ENCODE peak calls at places on chromosomes 12 and 14, in five cellular contexts. One of them, this sample, is unnamed.

GRCh38 chr12:109386079-109386473 is 38.4 kb downstream of the MYO1H start:
- DNase-seq in stimulated activated CD8-positive, alpha-beta memory T cell treated with anti-CD3 and anti-CD28 coated beads, Interleukin-2, amount 100 ng/mL, for 1 hour: no peak
- DNase-seq in AG09309: no peak
- DNase-seq in GM12865: no peak
- DNase-seq in cardiac fibroblast: no peak
- DNase-seq in this sample: no peak

GRCh38 chr12:104263580-104264358 is 39.8 kb upstream of the EID3 start:
- DNase-seq in cardiac fibroblast: peak
- DNase-seq in stimulated activated CD8-positive, alpha-beta memory T cell treated with anti-CD3 and anti-CD28 coated beads, Interleukin-2, amount 100 ng/mL, for 1 hour: no peak
- DNase-seq in AG09309: peak
- DNase-seq in GM12865: no peak
- DNase-seq in this sample: peak

GRCh38 chr12:93146278-93146939 is 217.3 kb upstream of the EEA1 start:
- DNase-seq in AG09309: no peak
- DNase-seq in GM12865: no peak
- DNase-seq in stimulated activated CD8-positive, alpha-beta memory T cell treated with anti-CD3 and anti-CD28 coated beads, Interleukin-2, amount 100 ng/mL, for 1 hour: no peak
- DNase-seq in cardiac fibroblast: peak
- DNase-seq in this sample: no peak

GRCh38 chr12:8078400-8078799 is 3.7 kb upstream of the NECAP1 start:
- DNase-seq in stimulated activated CD8-positive, alpha-beta memory T cell treated with anti-CD3 and anti-CD28 coated beads, Interleukin-2, amount 100 ng/mL, for 1 hour: peak
- DNase-seq in AG09309: peak
- DNase-seq in GM12865: peak
- DNase-seq in cardiac fibroblast: peak
- DNase-seq in this sample: no peak

GRCh38 chr12:50642035-50642451 is 121.9 kb upstream of the ATF1 start:
- DNase-seq in AG09309: no peak
- DNase-seq in GM12865: no peak
- DNase-seq in stimulated activated CD8-positive, alpha-beta memory T cell treated with anti-CD3 and anti-CD28 coated beads, Interleukin-2, amount 100 ng/mL, for 1 hour: no peak
- DNase-seq in cardiac fibroblast: peak
- DNase-seq in this sample: no peak

GRCh38 chr12:92502417-92503028 is 200.3 kb upstream of the PLEKHG7 start:
- DNase-seq in GM12865: peak
- DNase-seq in cardiac fibroblast: peak
- DNase-seq in AG09309: no peak
- DNase-seq in stimulated activated CD8-positive, alpha-beta memory T cell treated with anti-CD3 and anti-CD28 coated beads, Interleukin-2, amount 100 ng/mL, for 1 hour: no peak
- DNase-seq in this sample: no peak

GRCh38 chr12:77947326-77947725 is 116.6 kb downstream of the NAV3 start:
- DNase-seq in cardiac fibroblast: peak
- DNase-seq in stimulated activated CD8-positive, alpha-beta memory T cell treated with anti-CD3 and anti-CD28 coated beads, Interleukin-2, amount 100 ng/mL, for 1 hour: no peak
- DNase-seq in GM12865: no peak
- DNase-seq in AG09309: no peak
- DNase-seq in this sample: no peak

GRCh38 chr12:104957388-104958008 is 592 bp downstream of the SLC41A2 start:
- DNase-seq in GM12865: peak
- DNase-seq in stimulated activated CD8-positive, alpha-beta memory T cell treated with anti-CD3 and anti-CD28 coated beads, Interleukin-2, amount 100 ng/mL, for 1 hour: peak
- DNase-seq in cardiac fibroblast: no peak
- DNase-seq in AG09309: no peak
- DNase-seq in this sample: no peak

GRCh38 chr14:63952933-63953437 is 100.2 kb downstream of the SYNE2 start:
- DNase-seq in stimulated activated CD8-positive, alpha-beta memory T cell treated with anti-CD3 and anti-CD28 coated beads, Interleukin-2, amount 100 ng/mL, for 1 hour: no peak
- DNase-seq in AG09309: peak
- DNase-seq in cardiac fibroblast: peak
- DNase-seq in GM12865: no peak
- DNase-seq in this sample: peak

GRCh38 chr12:94244165-94245133 is 96.1 kb downstream of the PLXNC1 start:
- DNase-seq in cardiac fibroblast: no peak
- DNase-seq in stimulated activated CD8-positive, alpha-beta memory T cell treated with anti-CD3 and anti-CD28 coated beads, Interleukin-2, amount 100 ng/mL, for 1 hour: peak
- DNase-seq in GM12865: peak
- DNase-seq in AG09309: no peak
- DNase-seq in this sample: no peak

GRCh38 chr14:88868558-88869159 is 44.2 kb downstream of the TTC8 start:
- DNase-seq in stimulated activated CD8-positive, alpha-beta memory T cell treated with anti-CD3 and anti-CD28 coated beads, Interleukin-2, amount 100 ng/mL, for 1 hour: no peak
- DNase-seq in cardiac fibroblast: peak
- DNase-seq in AG09309: no peak
- DNase-seq in GM12865: peak
- DNase-seq in this sample: no peak

GRCh38 chr12:80156306-80156705 is 57.0 kb downstream of the OTOGL start:
- DNase-seq in GM12865: no peak
- DNase-seq in cardiac fibroblast: no peak
- DNase-seq in AG09309: no peak
- DNase-seq in stimulated activated CD8-positive, alpha-beta memory T cell treated with anti-CD3 and anti-CD28 coated beads, Interleukin-2, amount 100 ng/mL, for 1 hour: no peak
- DNase-seq in this sample: no peak

GRCh38 chr14:105458010-105458409 is 16.6 kb upstream of the CRIP2 start:
- DNase-seq in stimulated activated CD8-positive, alpha-beta memory T cell treated with anti-CD3 and anti-CD28 coated beads, Interleukin-2, amount 100 ng/mL, for 1 hour: no peak
- DNase-seq in AG09309: no peak
- DNase-seq in GM12865: no peak
- DNase-seq in cardiac fibroblast: no peak
- DNase-seq in this sample: no peak

GRCh38 chr12:20917269-20917668 is 106.8 kb downstream of the SLCO1B3 start:
- DNase-seq in AG09309: no peak
- DNase-seq in GM12865: no peak
- DNase-seq in cardiac fibroblast: no peak
- DNase-seq in stimulated activated CD8-positive, alpha-beta memory T cell treated with anti-CD3 and anti-CD28 coated beads, Interleukin-2, amount 100 ng/mL, for 1 hour: no peak
- DNase-seq in this sample: no peak

GRCh38 chr14:50768693-50769092 is 62.3 kb downstream of the NIN start:
- DNase-seq in stimulated activated CD8-positive, alpha-beta memory T cell treated with anti-CD3 and anti-CD28 coated beads, Interleukin-2, amount 100 ng/mL, for 1 hour: no peak
- DNase-seq in cardiac fibroblast: peak
- DNase-seq in AG09309: no peak
- DNase-seq in GM12865: no peak
- DNase-seq in this sample: no peak

GRCh38 chr14:75015496-75015895 is 12.8 kb downstream of the EIF2B2 start:
- DNase-seq in stimulated activated CD8-positive, alpha-beta memory T cell treated with anti-CD3 and anti-CD28 coated beads, Interleukin-2, amount 100 ng/mL, for 1 hour: no peak
- DNase-seq in GM12865: no peak
- DNase-seq in cardiac fibroblast: no peak
- DNase-seq in AG09309: no peak
- DNase-seq in this sample: no peak

GRCh38 chr14:21385170-21385904 is 1.5 kb upstream of the SUPT16H start:
- DNase-seq in stimulated activated CD8-positive, alpha-beta memory T cell treated with anti-CD3 and anti-CD28 coated beads, Interleukin-2, amount 100 ng/mL, for 1 hour: no peak
- DNase-seq in AG09309: no peak
- DNase-seq in GM12865: peak
- DNase-seq in cardiac fibroblast: no peak
- DNase-seq in this sample: no peak

GRCh38 chr14:81737938-81738337 is 204.3 kb upstream of the SEL1L start:
- DNase-seq in stimulated activated CD8-positive, alpha-beta memory T cell treated with anti-CD3 and anti-CD28 coated beads, Interleukin-2, amount 100 ng/mL, for 1 hour: no peak
- DNase-seq in AG09309: no peak
- DNase-seq in cardiac fibroblast: no peak
- DNase-seq in GM12865: no peak
- DNase-seq in this sample: no peak

GRCh38 chr14:69547701-69548348 is 26.8 kb downstream of the CCDC177 start:
- DNase-seq in AG09309: no peak
- DNase-seq in cardiac fibroblast: peak
- DNase-seq in stimulated activated CD8-positive, alpha-beta memory T cell treated with anti-CD3 and anti-CD28 coated beads, Interleukin-2, amount 100 ng/mL, for 1 hour: no peak
- DNase-seq in GM12865: no peak
- DNase-seq in this sample: no peak

GRCh38 chr12:96876966-96877365 is 30.1 kb upstream of the NEDD1 start:
- DNase-seq in GM12865: no peak
- DNase-seq in AG09309: no peak
- DNase-seq in cardiac fibroblast: peak
- DNase-seq in stimulated activated CD8-positive, alpha-beta memory T cell treated with anti-CD3 and anti-CD28 coated beads, Interleukin-2, amount 100 ng/mL, for 1 hour: no peak
- DNase-seq in this sample: peak

GRCh38 chr14:55102141-55102547 is 26.9 kb upstream of the LGALS3 start:
- DNase-seq in AG09309: peak
- DNase-seq in stimulated activated CD8-positive, alpha-beta memory T cell treated with anti-CD3 and anti-CD28 coated beads, Interleukin-2, amount 100 ng/mL, for 1 hour: no peak
- DNase-seq in GM12865: peak
- DNase-seq in cardiac fibroblast: peak
- DNase-seq in this sample: peak

GRCh38 chr12:12266389-12266872 is 413 bp downstream of the LRP6 start:
- DNase-seq in stimulated activated CD8-positive, alpha-beta memory T cell treated with anti-CD3 and anti-CD28 coated beads, Interleukin-2, amount 100 ng/mL, for 1 hour: no peak
- DNase-seq in AG09309: no peak
- DNase-seq in cardiac fibroblast: peak
- DNase-seq in GM12865: no peak
- DNase-seq in this sample: no peak

GRCh38 chr14:91509083-91509877 is 830 bp downstream of the PPP4R3A start:
- DNase-seq in stimulated activated CD8-positive, alpha-beta memory T cell treated with anti-CD3 and anti-CD28 coated beads, Interleukin-2, amount 100 ng/mL, for 1 hour: no peak
- DNase-seq in cardiac fibroblast: peak
- DNase-seq in AG09309: no peak
- DNase-seq in GM12865: peak
- DNase-seq in this sample: no peak

GRCh38 chr14:95504135-95505029 is 12.1 kb downstream of the SYNE3 start:
- DNase-seq in cardiac fibroblast: peak
- DNase-seq in AG09309: no peak
- DNase-seq in GM12865: peak
- DNase-seq in stimulated activated CD8-positive, alpha-beta memory T cell treated with anti-CD3 and anti-CD28 coated beads, Interleukin-2, amount 100 ng/mL, for 1 hour: no peak
- DNase-seq in this sample: no peak

GRCh38 chr12:32755051-32755653 is 545 bp downstream of the YARS2 start:
- DNase-seq in AG09309: peak
- DNase-seq in GM12865: peak
- DNase-seq in stimulated activated CD8-positive, alpha-beta memory T cell treated with anti-CD3 and anti-CD28 coated beads, Interleukin-2, amount 100 ng/mL, for 1 hour: peak
- DNase-seq in cardiac fibroblast: peak
- DNase-seq in this sample: peak

GRCh38 chr14:33655421-33655820 is 295.5 kb downstream of the EGLN3 start:
- DNase-seq in stimulated activated CD8-positive, alpha-beta memory T cell treated with anti-CD3 and anti-CD28 coated beads, Interleukin-2, amount 100 ng/mL, for 1 hour: no peak
- DNase-seq in AG09309: no peak
- DNase-seq in GM12865: no peak
- DNase-seq in cardiac fibroblast: peak
- DNase-seq in this sample: no peak

GRCh38 chr14:38238881-38239280 is 17.0 kb downstream of the CLEC14A start:
- DNase-seq in stimulated activated CD8-positive, alpha-beta memory T cell treated with anti-CD3 and anti-CD28 coated beads, Interleukin-2, amount 100 ng/mL, for 1 hour: no peak
- DNase-seq in AG09309: no peak
- DNase-seq in GM12865: no peak
- DNase-seq in cardiac fibroblast: no peak
- DNase-seq in this sample: no peak

GRCh38 chr14:74401504-74402241 is 24.3 kb downstream of the SYNDIG1L start:
- DNase-seq in AG09309: no peak
- DNase-seq in GM12865: peak
- DNase-seq in cardiac fibroblast: no peak
- DNase-seq in stimulated activated CD8-positive, alpha-beta memory T cell treated with anti-CD3 and anti-CD28 coated beads, Interleukin-2, amount 100 ng/mL, for 1 hour: peak
- DNase-seq in this sample: no peak

GRCh38 chr14:104661086-104661485 is 28.3 kb upstream of the INF2 start:
- DNase-seq in AG09309: no peak
- DNase-seq in stimulated activated CD8-positive, alpha-beta memory T cell treated with anti-CD3 and anti-CD28 coated beads, Interleukin-2, amount 100 ng/mL, for 1 hour: no peak
- DNase-seq in cardiac fibroblast: no peak
- DNase-seq in GM12865: no peak
- DNase-seq in this sample: no peak

GRCh38 chr12:33439587-33440011 is at the start of gene SYT10:
- DNase-seq in cardiac fibroblast: no peak
- DNase-seq in AG09309: no peak
- DNase-seq in stimulated activated CD8-positive, alpha-beta memory T cell treated with anti-CD3 and anti-CD28 coated beads, Interleukin-2, amount 100 ng/mL, for 1 hour: no peak
- DNase-seq in GM12865: no peak
- DNase-seq in this sample: no peak

GRCh38 chr12:4269279-4269991 is 4.1 kb upstream of the CCND2 start:
- DNase-seq in stimulated activated CD8-positive, alpha-beta memory T cell treated with anti-CD3 and anti-CD28 coated beads, Interleukin-2, amount 100 ng/mL, for 1 hour: peak
- DNase-seq in GM12865: peak
- DNase-seq in AG09309: no peak
- DNase-seq in cardiac fibroblast: peak
- DNase-seq in this sample: no peak

GRCh38 chr12:120711411-120711810 is 1.2 kb downstream of the UNC119B start:
- DNase-seq in GM12865: no peak
- DNase-seq in stimulated activated CD8-positive, alpha-beta memory T cell treated with anti-CD3 and anti-CD28 coated beads, Interleukin-2, amount 100 ng/mL, for 1 hour: no peak
- DNase-seq in cardiac fibroblast: no peak
- DNase-seq in AG09309: no peak
- DNase-seq in this sample: no peak

GRCh38 chr14:40028991-40029390 is 596.8 kb upstream of the FBXO33 start:
- DNase-seq in cardiac fibroblast: no peak
- DNase-seq in GM12865: no peak
- DNase-seq in AG09309: no peak
- DNase-seq in stimulated activated CD8-positive, alpha-beta memory T cell treated with anti-CD3 and anti-CD28 coated beads, Interleukin-2, amount 100 ng/mL, for 1 hour: no peak
- DNase-seq in this sample: no peak